ENCODE peak calls at places on chromosomes 3 and 15, in seven cellular contexts. Y is astrocyte of the cerebellum, K is transverse colon, T is A549, A is lower lobe of right lung, U is left ventricle myocardium inferior, W is cardiac fibroblast. G is an unnamed sample.

GRCh38 chr3:98068824-98069223 is 18.1 kb upstream of the OR5AC2 start:
- DNase-seq in Y (no peak), K (no peak), T (no peak), A (no peak), U (no peak), W (no peak), G (no peak)

GRCh38 chr15:69450968-69451695 is 1.5 kb upstream of the RPLP1 start:
- DNase-seq in Y (no peak), K (no peak), T (no peak), A (no peak), U (no peak), W (no peak), G (no peak)

GRCh38 chr3:142849148-142849547 is 39.7 kb downstream of the PCOLCE2 start:
- DNase-seq in Y (no peak), K (no peak), T (no peak), A (no peak), U (no peak), W (no peak), G (no peak)

GRCh38 chr3:169825316-169825715 is 12.6 kb upstream of the LRRC34 start:
- DNase-seq in Y (no peak), K (no peak), T (no peak), A (no peak), U (no peak), W (no peak), G (no peak)

GRCh38 chr3:149448331-149448831 is 26.1 kb upstream of the TM4SF4 start:
- DNase-seq in Y (no peak), K (no peak), T (no peak), A (no peak), U (no peak), W (peak), G (no peak)

GRCh38 chr3:126654571-126655393 is at the start of gene TXNRD3:
- DNase-seq in Y (peak), K (peak), T (peak), A (peak), U (peak), W (peak), G (no peak)

GRCh38 chr3:15292765-15293522 is 39.4 kb downstream of the SH3BP5 start:
- DNase-seq in Y (no peak), K (peak), T (peak), A (peak), U (no peak), W (peak), G (no peak)

GRCh38 chr15:80070840-80071239 is 11.4 kb downstream of the ZFAND6 start:
- DNase-seq in Y (no peak), K (no peak), T (peak), A (no peak), U (no peak), W (peak), G (no peak)

GRCh38 chr3:119608591-119608990 is 10.9 kb downstream of the PLA1A start:
- DNase-seq in Y (no peak), K (no peak), T (no peak), A (no peak), U (no peak), W (no peak), G (no peak)

GRCh38 chr3:38590521-38590920 is 59.0 kb downstream of the SCN5A start:
- DNase-seq in Y (no peak), K (peak), T (no peak), A (peak), U (no peak), W (no peak), G (no peak)

GRCh38 chr15:80951941-80952340 is 37.7 kb downstream of the MESD start:
- DNase-seq in Y (no peak), K (no peak), T (no peak), A (no peak), U (no peak), W (no peak), G (no peak)

GRCh38 chr3:125231895-125232294 is 19.3 kb upstream of the SLC12A8 start:
- DNase-seq in Y (peak), K (no peak), T (no peak), A (no peak), U (no peak), W (peak), G (no peak)

GRCh38 chr3:67947808-67948508 is 293.5 kb upstream of the SUCLG2 start:
- DNase-seq in Y (no peak), K (no peak), T (peak), A (no peak), U (no peak), W (no peak), G (no peak)

GRCh38 chr3:129794319-129795201 is 99.0 kb downstream of the TMCC1 start:
- DNase-seq in Y (no peak), K (peak), T (peak), A (peak), U (peak), W (peak), G (no peak)

GRCh38 chr3:18239674-18240073 is 185.5 kb downstream of the SATB1 start:
- DNase-seq in Y (no peak), K (no peak), T (no peak), A (no peak), U (no peak), W (no peak), G (no peak)

GRCh38 chr3:183533410-183534132 is 21.9 kb downstream of the KLHL6 start:
- DNase-seq in Y (no peak), K (peak), T (no peak), A (peak), U (no peak), W (peak), G (no peak)

GRCh38 chr3:10972359-10972758 is 20.2 kb upstream of the SLC6A1 start:
- DNase-seq in Y (no peak), K (no peak), T (no peak), A (no peak), U (no peak), W (no peak), G (no peak)

GRCh38 chr3:152058906-152059305 is 185.5 kb downstream of the SUCNR1 start:
- DNase-seq in Y (no peak), K (no peak), T (no peak), A (no peak), U (no peak), W (peak), G (no peak)

GRCh38 chr3:4824948-4825325 is 154.3 kb upstream of the BHLHE40 start:
- DNase-seq in Y (no peak), K (no peak), T (peak), A (no peak), U (no peak), W (peak), G (peak)

GRCh38 chr3:126337980-126338651 is 19.1 kb downstream of the KLF15 start:
- DNase-seq in Y (no peak), K (no peak), T (no peak), A (peak), U (no peak), W (no peak), G (no peak)

GRCh38 chr3:77370413-77370812 is 330.5 kb downstream of the ROBO2 start:
- DNase-seq in Y (peak), K (no peak), T (no peak), A (no peak), U (no peak), W (no peak), G (peak)

GRCh38 chr15:83094592-83094991 is 12.9 kb upstream of the TM6SF1 start:
- DNase-seq in Y (no peak), K (no peak), T (no peak), A (no peak), U (no peak), W (no peak), G (no peak)

GRCh38 chr3:52670621-52671521 is 14.8 kb downstream of the PBRM1 start:
- DNase-seq in Y (peak), K (no peak), T (peak), A (no peak), U (no peak), W (peak), G (peak)

GRCh38 chr3:102665183-102665582 is 230.4 kb downstream of the ZPLD1 start:
- DNase-seq in Y (no peak), K (no peak), T (no peak), A (no peak), U (no peak), W (no peak), G (no peak)

GRCh38 chr3:127606981-127607595 is 8.9 kb downstream of the MCM2 start:
- DNase-seq in Y (no peak), K (no peak), T (no peak), A (peak), U (no peak), W (no peak), G (no peak)

GRCh38 chr15:49495993-49496747 is 73.1 kb downstream of the FGF7 start:
- DNase-seq in Y (peak), K (no peak), T (no peak), A (no peak), U (no peak), W (peak), G (no peak)

GRCh38 chr3:152360966-152361365 is 92.2 kb downstream of the MBNL1 start:
- DNase-seq in Y (no peak), K (no peak), T (no peak), A (no peak), U (no peak), W (no peak), G (no peak)

GRCh38 chr15:67085818-67086649 is 20.6 kb downstream of the SMAD3 start:
- DNase-seq in Y (peak), K (no peak), T (no peak), A (no peak), U (no peak), W (peak), G (peak)

GRCh38 chr3:187744169-187745151 is 808 bp downstream of the BCL6 start:
- DNase-seq in Y (no peak), K (peak), T (peak), A (peak), U (peak), W (peak), G (no peak)

GRCh38 chr3:142127941-142128658 is 21.2 kb downstream of the TFDP2 start:
- DNase-seq in Y (no peak), K (no peak), T (no peak), A (no peak), U (no peak), W (no peak), G (no peak)

GRCh38 chr15:80710635-80711553 is 15.8 kb downstream of the ABHD17C start:
- DNase-seq in Y (no peak), K (no peak), T (no peak), A (no peak), U (no peak), W (peak), G (no peak)

GRCh38 chr15:22892333-22892732 is 53.9 kb downstream of the NIPA2 start:
- DNase-seq in Y (no peak), K (no peak), T (no peak), A (no peak), U (peak), W (no peak), G (no peak)

GRCh38 chr3:117671707-117672318 is 962.2 kb downstream of the TUSC7 start:
- DNase-seq in Y (no peak), K (peak), T (no peak), A (no peak), U (no peak), W (no peak), G (no peak)

DNA sequence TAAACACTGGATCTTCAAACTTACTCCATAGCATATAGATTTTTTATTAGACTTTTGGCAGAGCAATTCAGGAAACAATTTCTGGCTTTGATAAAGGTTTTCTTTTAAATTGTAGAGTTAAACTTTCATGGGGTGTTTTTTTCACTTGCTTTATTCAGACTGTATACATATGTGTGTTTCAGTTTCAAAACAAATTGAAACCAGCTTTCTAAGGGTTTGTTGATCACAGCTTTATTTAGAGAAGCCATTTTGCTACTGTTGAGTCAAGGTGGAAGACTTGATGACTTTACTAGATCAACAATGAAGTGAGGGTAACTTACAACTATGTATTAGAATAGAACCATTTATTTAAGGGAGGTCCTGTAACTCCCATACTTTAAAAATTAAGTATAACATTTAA is 6.2 kb downstream of the UBE2E1 start:
- DNase-seq in Y (no peak), K (no peak), T (no peak), A (no peak), U (no peak), W (no peak), G (no peak)
- H3K4me3 ChIP-seq in Y (no peak), K (no peak), T (peak), A (no peak), U (peak), W (no peak), G (no peak)

GRCh38 chr3:69639851-69640250 is 99.4 kb upstream of the MITF start:
- DNase-seq in Y (no peak), K (no peak), T (no peak), A (no peak), U (no peak), W (no peak), G (no peak)
- TF ChIP-seq CTCF in Y (no peak), K (no peak), T (no peak), A (no peak), U (no peak), W (no peak), G (no peak)

GRCh38 chr15:65917407-65917756 is 48.1 kb downstream of the RAB11A start:
- DNase-seq in Y (no peak), K (no peak), T (no peak), A (no peak), U (no peak), W (no peak), G (no peak)

GRCh38 chr15:65914371-65914770 is 45.1 kb downstream of the RAB11A start:
- DNase-seq in Y (no peak), K (no peak), T (no peak), A (no peak), U (no peak), W (no peak), G (no peak)

GRCh38 chr15:65914981-65915925 is 46.0 kb downstream of the RAB11A start:
- DNase-seq in Y (no peak), K (no peak), T (no peak), A (no peak), U (no peak), W (no peak), G (no peak)

GRCh38 chr15:65916664-65917406 is 47.5 kb downstream of the RAB11A start:
- DNase-seq in Y (peak), K (peak), T (peak), A (peak), U (peak), W (peak), G (no peak)

DNA sequence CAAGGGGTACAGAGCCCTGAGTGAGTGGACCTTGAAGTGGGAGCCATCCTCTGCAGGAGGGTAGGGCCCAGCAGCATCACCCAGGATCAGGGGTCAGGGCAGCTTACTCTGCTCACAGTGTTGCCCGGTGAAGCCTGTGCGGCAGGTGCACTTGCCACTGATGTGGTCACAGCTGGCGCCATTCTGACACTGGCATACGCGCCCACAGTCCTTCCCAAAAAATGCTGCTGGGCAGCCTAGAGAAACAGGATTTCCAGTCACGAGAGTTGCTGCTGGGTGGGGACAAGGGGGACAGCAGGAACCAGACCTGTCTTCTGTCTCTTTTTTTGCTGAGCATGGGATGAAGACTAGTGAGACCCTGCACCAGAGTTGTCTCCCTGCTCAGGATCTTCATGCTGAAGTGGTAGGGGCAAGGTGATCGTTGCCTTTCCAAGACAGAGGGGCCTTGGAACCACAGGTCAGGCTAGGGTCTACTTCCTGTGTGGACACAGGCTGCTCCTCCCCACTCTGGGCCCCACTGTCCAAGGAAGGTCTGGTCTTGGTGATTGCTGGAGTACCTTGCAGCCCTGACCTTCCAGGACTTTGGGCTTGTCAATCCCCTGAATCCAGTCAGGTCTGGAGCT is 46.9 kb downstream of the RAB11A start:
- DNase-seq in Y (no peak), K (no peak), T (no peak), A (no peak), U (no peak), W (no peak), G (no peak)
- H3K4me3 ChIP-seq in Y (no peak), K (no peak), T (no peak), A (no peak), U (no peak), W (no peak), G (no peak)

DNA sequence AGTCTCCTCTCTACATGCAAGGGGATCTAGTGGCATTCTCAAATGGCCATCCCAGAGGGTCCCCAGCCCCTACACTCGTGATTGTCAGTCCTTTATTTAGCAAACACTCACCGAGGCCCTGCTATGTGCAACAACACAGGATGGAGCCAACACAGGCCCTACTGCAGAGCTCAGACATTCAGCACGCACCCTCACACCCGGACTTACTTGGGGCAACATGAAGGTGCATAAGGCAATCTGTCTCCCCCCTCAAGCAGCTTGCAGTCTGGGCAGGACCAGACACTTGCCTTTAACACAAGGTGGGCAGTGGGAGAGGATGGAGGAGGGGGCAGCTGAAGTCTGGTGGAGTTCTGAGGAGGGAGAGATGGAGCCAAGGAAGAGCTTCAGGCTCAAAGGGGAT is 258.4 kb downstream of the XXYLT1 start:
- DNase-seq in Y (no peak), K (no peak), T (no peak), A (no peak), U (no peak), W (no peak), G (no peak)
- TF ChIP-seq CTCF in Y (no peak), K (no peak), T (no peak), A (no peak), U (no peak), W (no peak), G (no peak)